ENCODE peak calls at places on chromosomes 5 and 9, in eight cellular contexts. D is vagina; Y is OCI-M1; R is hypothalamus; A is cardiac muscle cell; Q is pons; I is naive thymus-derived CD8-positive, alpha-beta T cell; T is GDM1. Z is an unnamed sample.

GRCh38 chr5:10595305-10595677 is 31.4 kb downstream of the ANKRD33B start:
- DNase-seq in I (no peak), Y (no peak), R (no peak), A (no peak), Q (no peak), D (no peak), T (no peak), Z (no peak)

GRCh38 chr5:16618138-16618897 is 1.5 kb upstream of the RETREG1 start:
- DNase-seq in Q (no peak), T (no peak), I (no peak), R (no peak), Y (no peak), D (no peak), A (no peak), Z (no peak)

GRCh38 chr5:15008476-15008875 is 136.9 kb upstream of the ANKH start:
- DNase-seq in R (peak; percentile 27), D (peak; percentile 98), Y (no peak), Q (no peak), T (no peak), A (peak; percentile 98), I (no peak), Z (no peak)

GRCh38 chr5:139863855-139864558 is 68.4 kb downstream of the PSD2 start:
- DNase-seq in A (peak; percentile 70), D (no peak), Q (peak; percentile 69), R (peak; percentile 62), I (peak; percentile 42), Y (peak; percentile 68), T (no peak), Z (peak; percentile 13)

GRCh38 chr5:116652196-116652729 is 77.6 kb upstream of the SEMA6A start:
- DNase-seq in A (peak; percentile 90), T (no peak), R (peak; percentile 85), D (no peak), Y (no peak), Q (peak; percentile 99), I (no peak), Z (no peak)

GRCh38 chr5:176166427-176166826 is 71.8 kb upstream of the SIMC1 start:
- DNase-seq in R (no peak), T (no peak), D (no peak), I (no peak), Q (no peak), Y (no peak), A (no peak), Z (no peak)

GRCh38 chr9:88746744-88747398 is 211.9 kb downstream of the NXNL2 start:
- DNase-seq in Q (no peak), Y (no peak), A (no peak), R (no peak), T (no peak), D (no peak), I (no peak), Z (no peak)

GRCh38 chr5:87752362-87752761 is 339.6 kb upstream of the CCNH start:
- DNase-seq in Y (no peak), R (no peak), T (no peak), A (no peak), D (no peak), I (no peak), Q (peak; percentile 38), Z (no peak)

GRCh38 chr9:73683862-73684591 is 532.4 kb downstream of the ANXA1 start:
- DNase-seq in D (no peak), T (no peak), R (no peak), Q (peak; percentile 10), I (no peak), Y (peak; percentile 40), A (peak; percentile 69), Z (peak; percentile 64)

GRCh38 chr5:88940712-88941111 is 57.7 kb upstream of the MEF2C start:
- DNase-seq in Q (peak; percentile 61), A (no peak), R (no peak), Y (peak; percentile 41), I (no peak), D (no peak), T (no peak), Z (no peak)

GRCh38 chr9:70156729-70157128 is 102.0 kb upstream of the SMC5 start:
- DNase-seq in R (no peak), I (no peak), T (no peak), D (no peak), A (peak; percentile 19), Y (no peak), Q (no peak), Z (no peak)

GRCh38 chr5:178839319-178839704 is 20.4 kb upstream of the ZNF354B start:
- DNase-seq in R (no peak), Q (peak; percentile 36), T (peak; percentile 57), I (peak; percentile 28), A (peak; percentile 36), D (no peak), Y (peak; percentile 30), Z (peak; percentile 3)

GRCh38 chr5:34533582-34534236 is 122.4 kb upstream of the RAI14 start:
- DNase-seq in D (no peak), A (no peak), Q (no peak), Y (no peak), I (no peak), R (no peak), T (no peak), Z (no peak)

GRCh38 chr5:125476888-125477585 is 730.6 kb upstream of the ZNF608 start:
- DNase-seq in I (no peak), A (peak; percentile 55), T (no peak), D (no peak), R (no peak), Y (no peak), Q (no peak), Z (no peak)

GRCh38 chr5:80930940-80931339 is 29.2 kb upstream of the RASGRF2 start:
- DNase-seq in Y (no peak), I (no peak), A (no peak), R (no peak), D (no peak), T (no peak), Q (no peak), Z (no peak)

GRCh38 chr9:3459076-3459475 is 66.7 kb downstream of the RFX3 start:
- DNase-seq in I (no peak), D (no peak), R (no peak), Q (no peak), T (no peak), A (peak; percentile 27), Y (peak; percentile 90), Z (no peak)

GRCh38 chr5:113140837-113141661 is 164.5 kb downstream of the DCP2 start:
- DNase-seq in A (peak; percentile 81), I (no peak), Y (no peak), Q (peak; percentile 67), T (no peak), R (peak; percentile 16), D (no peak), Z (no peak)

GRCh38 chr9:130662099-130662926 is 2.1 kb upstream of the PRDM12 start:
- DNase-seq in Y (no peak), D (no peak), A (no peak), R (no peak), T (no peak), Q (no peak), I (no peak), Z (no peak)

GRCh38 chr9:37574241-37574721 is 1.9 kb downstream of the FBXO10 start:
- DNase-seq in I (no peak), Q (no peak), T (no peak), A (peak; percentile 78), Y (no peak), D (no peak), R (no peak), Z (no peak)

GRCh38 chr5:143066556-143067281 is 296.5 kb downstream of the ARHGAP26 start:
- DNase-seq in R (no peak), D (no peak), Q (no peak), T (no peak), I (no peak), Y (no peak), A (no peak), Z (no peak)

GRCh38 chr5:43569236-43569635 is 12.4 kb upstream of the PAIP1 start:
- DNase-seq in Y (no peak), A (no peak), Q (no peak), D (no peak), R (no peak), I (no peak), T (no peak), Z (no peak)

GRCh38 chr5:80255425-80255751 is 460 bp downstream of the SERINC5 start:
- DNase-seq in R (no peak), T (peak; percentile 38), Y (peak; percentile 61), D (no peak), I (peak; percentile 26), A (peak; percentile 68), Q (peak; percentile 42), Z (peak; percentile 52)

GRCh38 chr5:98570010-98570409 is 203.5 kb upstream of the RGMB start:
- DNase-seq in T (no peak), D (no peak), I (no peak), A (no peak), R (no peak), Y (no peak), Q (no peak), Z (no peak)

GRCh38 chr5:116747881-116748280 is 173.3 kb upstream of the SEMA6A start:
- DNase-seq in I (no peak), Q (no peak), D (no peak), T (no peak), R (no peak), A (peak; percentile 39), Y (no peak), Z (no peak)

GRCh38 chr9:69065660-69066059 is 30.1 kb downstream of the FXN start:
- DNase-seq in Y (no peak), R (no peak), D (no peak), T (no peak), Q (no peak), I (no peak), A (no peak), Z (no peak)

GRCh38 chr9:84939766-84940165 is 270.2 kb downstream of the NTRK2 start:
- DNase-seq in I (no peak), T (no peak), A (no peak), D (no peak), Y (no peak), R (no peak), Q (no peak), Z (no peak)

GRCh38 chr5:69091771-69092170 is 2.0 kb upstream of the SLC30A5 start:
- DNase-seq in A (no peak), D (no peak), T (no peak), R (no peak), I (no peak), Q (no peak), Y (no peak), Z (no peak)

GRCh38 chr9:15135167-15135792 is 171.7 kb downstream of the TTC39B start:
- DNase-seq in Y (peak; percentile 68), Q (peak; percentile 80), A (peak; percentile 86), R (peak; percentile 12), I (peak; percentile 13), T (peak; percentile 31), D (no peak), Z (peak; percentile 57)

GRCh38 chr9:91186311-91187101 is 175.2 kb downstream of the AUH start:
- DNase-seq in Y (peak; percentile 18), T (peak; percentile 8), Q (no peak), I (no peak), A (no peak), R (no peak), D (peak; percentile 70), Z (no peak)

GRCh38 chr5:67021031-67021430 is 175.6 kb downstream of the CD180 start:
- DNase-seq in Q (no peak), T (no peak), Y (no peak), A (no peak), R (no peak), D (no peak), I (no peak), Z (no peak)

GRCh38 chr5:77882670-77883257 is 106.6 kb upstream of the TBCA start:
- DNase-seq in A (peak; percentile 85), I (no peak), T (peak; percentile 69), D (no peak), Q (no peak), R (no peak), Y (peak; percentile 87), Z (peak; percentile 8)

GRCh38 chr5:132085686-132086085 is 12.1 kb downstream of the CSF2 start:
- DNase-seq in Y (no peak), D (no peak), A (no peak), T (no peak), Q (no peak), I (no peak), R (no peak), Z (no peak)

GRCh38 chr5:151098185-151098813 is 17.5 kb upstream of the TNIP1 start:
- DNase-seq in T (peak; percentile 51), I (no peak), D (no peak), R (no peak), Q (peak; percentile 31), Y (peak; percentile 27), A (no peak), Z (peak; percentile 83)

GRCh38 chr5:106755066-106755465 is 915.7 kb downstream of the EFNA5 start:
- DNase-seq in T (no peak), R (no peak), D (no peak), Y (no peak), A (no peak), I (no peak), Q (no peak), Z (no peak)

Z was measured in Kasumi-1.